ENCODE peak calls at places on chromosome 16, in ten cellular contexts. G is RCC 7860; H is pulmonary artery endothelial cell; M is left ventricle myocardium superior; V is NCI-H460; L is cardiac fibroblast; I is H54; P is activated T-cell treated with anti-CD3 and anti-CD28 coated beads, Interleukin-2, amount 50 U/mL, for 4 hours; E is iPS-NIHi11; D is right cardiac atrium. Q is an unnamed sample.

GRCh38 chr16:27823438-27823820 is 240.1 kb downstream of the GSG1L start:
- DNase-seq in H (no peak), I (no peak), D (no peak), M (no peak), G (no peak), L (no peak), E (no peak), V (no peak), P (no peak), Q (no peak)

GRCh38 chr16:56481468-56482112 is 30.2 kb downstream of the OGFOD1 start:
- DNase-seq in D (no peak), E (no peak), G (no peak), I (no peak), H (no peak), V (no peak), L (no peak), M (no peak), P (no peak), Q (no peak)

GRCh38 chr16:69745232-69745612 is 9.5 kb downstream of the NOB1 start:
- DNase-seq in G (no peak), M (no peak), P (no peak), V (no peak), H (no peak), E (no peak), I (no peak), D (no peak), L (no peak), Q (no peak)

GRCh38 chr16:83312846-83313245 is 494.9 kb upstream of the HSBP1 start:
- DNase-seq in M (no peak), G (no peak), I (no peak), V (no peak), L (no peak), D (no peak), P (no peak), H (no peak), E (no peak), Q (no peak)

GRCh38 chr16:3413730-3414379 is 12.8 kb downstream of the ZNF174 start:
- DNase-seq in L (no peak), V (no peak), H (no peak), M (no peak), G (no peak), E (peak; percentile 17), P (no peak), I (no peak), D (no peak), Q (no peak)

GRCh38 chr16:11196286-11196828 is 59.6 kb downstream of the SOCS1 start:
- DNase-seq in D (no peak), E (no peak), L (no peak), I (no peak), H (no peak), G (no peak), P (no peak), M (no peak), V (no peak), Q (no peak)

GRCh38 chr16:86095131-86095752 is 196.3 kb downstream of the IRF8 start:
- DNase-seq in I (no peak), V (no peak), E (no peak), M (no peak), D (no peak), G (no peak), P (no peak), H (no peak), L (no peak), Q (peak; percentile 46)

GRCh38 chr16:84924339-84925091 is 86.8 kb downstream of the ZDHHC7 start:
- DNase-seq in V (no peak), G (no peak), E (peak; percentile 39), L (peak; percentile 50), P (no peak), H (no peak), D (peak; percentile 71), M (peak; percentile 82), I (no peak), Q (peak; percentile 84)

GRCh38 chr16:79767597-79768280 is 167.2 kb upstream of the MAF start:
- DNase-seq in P (no peak), L (peak; percentile 54), D (no peak), E (peak; percentile 8), M (peak; percentile 37), H (no peak), G (no peak), V (peak; percentile 41), I (no peak), Q (peak; percentile 61)

GRCh38 chr16:57533618-57534336 is 2.6 kb downstream of the CCDC102A start:
- DNase-seq in I (no peak), M (no peak), E (no peak), L (no peak), H (no peak), P (no peak), G (no peak), V (no peak), D (peak; percentile 58), Q (peak; percentile 79)

GRCh38 chr16:31177136-31177535 is 2.8 kb upstream of the FUS start:
- DNase-seq in E (no peak), L (peak; percentile 37), G (peak; percentile 97), H (no peak), P (no peak), M (no peak), V (no peak), I (no peak), D (no peak), Q (no peak)

GRCh38 chr16:11060364-11060763 is 116.0 kb downstream of the CLEC16A start:
- DNase-seq in G (no peak), P (no peak), H (no peak), E (no peak), L (no peak), D (no peak), V (no peak), I (no peak), M (no peak), Q (no peak)

GRCh38 chr16:86565644-86566511 is 751 bp upstream of the FOXC2 start:
- DNase-seq in M (no peak), E (no peak), I (no peak), G (no peak), D (no peak), H (no peak), V (no peak), L (no peak), P (no peak), Q (no peak)

GRCh38 chr16:26860506-26860905 is 206.2 kb upstream of the C16orf82 start:
- DNase-seq in D (no peak), P (no peak), I (no peak), E (no peak), G (no peak), M (no peak), L (no peak), H (no peak), V (no peak), Q (no peak)

GRCh38 chr16:79312502-79312901 is 288.0 kb downstream of the MAF start:
- DNase-seq in P (no peak), G (no peak), I (no peak), M (no peak), H (no peak), L (no peak), E (no peak), D (no peak), V (no peak), Q (no peak)

GRCh38 chr16:89473136-89473712 is 17.1 kb downstream of the ANKRD11 start:
- DNase-seq in V (no peak), L (no peak), E (no peak), I (no peak), D (no peak), P (no peak), M (no peak), G (no peak), H (no peak), Q (no peak)

GRCh38 chr16:46932802-46933201 is 40.7 kb downstream of the DNAJA2 start:
- DNase-seq in G (no peak), V (no peak), D (no peak), P (no peak), M (no peak), L (no peak), H (no peak), E (peak; percentile 62), I (no peak), Q (peak; percentile 24)

GRCh38 chr16:68833251-68833650 is 10.1 kb upstream of the TANGO6 start:
- DNase-seq in H (no peak), M (no peak), G (no peak), V (no peak), D (no peak), I (no peak), P (no peak), L (no peak), E (no peak), Q (no peak)